ENCODE peak calls at places on chromosome 18, in nine cellular contexts. S is transverse colon, Q is esophagus muscularis mucosa, B is HepG2, A is K562, E is stomach, K is HCT116, P is GM23338, J is H1. G is an unnamed sample.

GRCh38 chr18:23935804-23936203 is 78.8 kb upstream of the TTC39C start:
- DNase-seq in S (peak; percentile 21), Q (no peak), B (no peak), A (no peak), E (no peak), K (no peak), P (no peak), J (no peak), G (no peak)

GRCh38 chr18:2845175-2845574 is 1.6 kb upstream of the EMILIN2 start:
- DNase-seq in S (no peak), Q (no peak), B (no peak), A (no peak), E (no peak), K (no peak), P (no peak), J (no peak), G (peak; percentile 94)

GRCh38 chr18:75132471-75132870 is 76.5 kb downstream of the PTGR3 start:
- DNase-seq in S (no peak), Q (no peak), B (no peak), A (no peak), E (no peak), K (no peak), P (no peak), J (no peak), G (no peak)

GRCh38 chr18:51734576-51734975 is 537.1 kb upstream of the MEX3C start:
- DNase-seq in S (no peak), Q (no peak), B (no peak), A (no peak), E (no peak), K (no peak), P (no peak), J (no peak), G (no peak)

GRCh38 chr18:36331541-36331971 is 34.0 kb downstream of the FHOD3 start:
- DNase-seq in S (peak; percentile 23), Q (peak; percentile 74), B (no peak), A (no peak), E (no peak), K (no peak), P (no peak), J (no peak), G (no peak)

GRCh38 chr18:57819671-57820460 is 16.8 kb upstream of the ATP8B1 start:
- DNase-seq in S (peak; percentile 82), Q (no peak), B (peak; percentile 71), A (peak; percentile 93), E (peak; percentile 83), K (peak; percentile 48), P (peak; percentile 16), J (no peak), G (peak; percentile 46)

GRCh38 chr18:35775887-35776286 is 194.3 kb downstream of the GALNT1 start:
- DNase-seq in S (no peak), Q (no peak), B (no peak), A (peak; percentile 16), E (no peak), K (no peak), P (peak; percentile 59), J (no peak), G (peak; percentile 10)

GRCh38 chr18:2515908-2516625 is 55.2 kb downstream of the METTL4 start:
- DNase-seq in S (no peak), Q (no peak), B (peak; percentile 3), A (no peak), E (no peak), K (peak; percentile 61), P (no peak), J (no peak), G (peak; percentile 63)

GRCh38 chr18:7749001-7749391 is 181.9 kb downstream of the PTPRM start:
- DNase-seq in S (no peak), Q (no peak), B (no peak), A (no peak), E (no peak), K (no peak), P (no peak), J (no peak), G (no peak)

GRCh38 chr18:79217979-79218604 is 148.9 kb downstream of the ATP9B start:
- DNase-seq in S (no peak), Q (no peak), B (no peak), A (peak; percentile 30), E (peak; percentile 27), K (no peak), P (no peak), J (no peak), G (no peak)

GRCh38 chr18:47410139-47410538 is 158.7 kb upstream of the SKOR2 start:
- DNase-seq in S (no peak), Q (no peak), B (no peak), A (no peak), E (no peak), K (no peak), P (no peak), J (no peak), G (no peak)

GRCh38 chr18:47411159-47411558 is 159.7 kb upstream of the SKOR2 start:
- DNase-seq in S (no peak), Q (no peak), B (no peak), A (no peak), E (no peak), K (no peak), P (no peak), J (no peak), G (no peak)

GRCh38 chr18:47409519-47409918 is 158.1 kb upstream of the SKOR2 start:
- DNase-seq in S (no peak), Q (no peak), B (no peak), A (no peak), E (no peak), K (no peak), P (no peak), J (no peak), G (no peak)

GRCh38 chr18:47415888-47416287 is 164.4 kb upstream of the SKOR2 start:
- DNase-seq in S (no peak), Q (no peak), B (no peak), A (no peak), E (no peak), K (no peak), P (no peak), J (no peak), G (no peak)

GRCh38 chr18:47413327-47413726 is 161.9 kb upstream of the SKOR2 start:
- DNase-seq in S (peak; percentile 8), Q (no peak), B (no peak), A (no peak), E (peak; percentile 40), K (no peak), P (no peak), J (no peak), G (no peak)
- TF ChIP-seq POLR2AphosphoS5 in S (no peak), Q (no peak), B (no peak), A (no peak), E (no peak), K (no peak), P (no peak), J (no peak), G (no peak)

GRCh38 chr18:48540329-48541025 is 1.6 kb downstream of the CTIF start:
- DNase-seq in S (peak; percentile 77), Q (no peak), B (peak; percentile 57), A (peak; percentile 79), E (peak; percentile 65), K (no peak), P (peak; percentile 66), J (no peak), G (peak; percentile 77)
- H3K27ac ChIP-seq in S (peak overlapping the region; percentile 91), Q (peak overlapping the region; percentile 94), B (peak overlapping the region; percentile 83), A (peak overlapping the region; percentile 83), E (peak overlapping the region; percentile 91), K (peak overlapping the region; percentile 80), P (no peak overlapping the region), J (no peak overlapping the region), G (peak overlapping the region; percentile 74)

DNA sequence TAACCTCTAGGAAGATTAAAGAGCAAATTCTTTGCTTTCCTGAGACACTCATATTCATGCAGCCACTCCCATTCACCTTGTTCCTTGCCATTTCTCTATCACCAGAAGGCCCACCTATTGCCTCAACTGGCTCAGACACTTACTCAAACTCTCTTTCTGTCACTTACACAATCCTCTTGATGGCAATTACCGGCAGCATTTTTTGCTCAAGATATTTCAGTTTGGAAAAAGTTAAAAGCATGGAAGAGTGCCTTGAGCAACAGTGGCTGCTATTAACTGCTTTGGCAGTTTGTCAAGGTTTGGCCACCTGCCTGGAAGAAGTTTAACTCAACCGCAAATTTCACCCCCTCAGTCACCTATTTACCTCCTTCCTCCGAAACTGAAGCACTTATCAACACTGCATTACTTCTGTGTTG is 1104.0 kb upstream of the PIK3C3 start:
- DNase-seq in S (no peak), Q (no peak), B (no peak), A (no peak), E (peak; percentile 50), K (no peak), P (no peak), J (no peak), G (no peak)
- TF ChIP-seq POLR2AphosphoS5 in S (no peak), Q (no peak), B (no peak), A (no peak), E (no peak), K (no peak), P (no peak), J (no peak), G (no peak)

DNA sequence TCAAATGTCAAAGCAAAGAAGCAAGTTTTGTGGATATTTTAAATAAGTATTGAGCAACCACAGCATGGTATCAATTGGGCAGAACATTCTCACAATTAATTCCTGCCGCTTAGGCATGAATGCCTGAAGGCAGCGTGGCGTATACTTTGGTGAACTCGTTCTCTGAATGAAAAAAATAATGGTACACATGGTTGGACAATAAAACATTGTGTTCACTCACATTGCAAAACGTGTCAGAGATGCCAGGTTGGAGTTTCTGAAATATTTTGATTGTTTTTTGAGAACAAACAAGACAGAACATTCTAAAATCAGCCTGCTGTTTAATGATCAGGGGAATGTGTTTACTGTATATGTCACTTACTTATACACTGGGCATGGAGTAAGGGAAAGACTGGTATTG is 254.2 kb downstream of the CDH2 start:
- DNase-seq in S (no peak), Q (no peak), B (no peak), A (no peak), E (no peak), K (no peak), P (no peak), J (no peak), G (no peak)
- H3K27ac ChIP-seq in S (no peak overlapping the region), Q (no peak overlapping the region), B (no peak overlapping the region), A (no peak overlapping the region), E (no peak overlapping the region), K (no peak overlapping the region), P (no peak overlapping the region), J (no peak overlapping the region), G (no peak overlapping the region)

G was measured in HL-60.